ENCODE peak calls at places on chromosomes 11 and 22, in seven cellular contexts. One of them, this sample, is unnamed.
A peak's percentile ranks its signal among the peaks of the same experiment; 100 is the strongest.

GRCh38 chr11:78647266-78647915 is 72.7 kb upstream of the NARS2 start:
- DNase-seq in transverse colon: no peak
- DNase-seq in activated B cell treated with CpG ODN at 0.5 μM for 24 hours: no peak
- DNase-seq in HFF-Myc: no peak
- DNase-seq in heart right ventricle: no peak
- DNase-seq in GM10248: no peak
- DNase-seq in fibroblast of lung: no peak
- DNase-seq in this sample: no peak

GRCh38 chr22:48939441-48940265 is 888.0 kb downstream of the BRD1 start:
- DNase-seq in transverse colon: peak; percentile 2
- DNase-seq in activated B cell treated with CpG ODN at 0.5 μM for 24 hours: no peak
- DNase-seq in HFF-Myc: no peak
- DNase-seq in heart right ventricle: no peak
- DNase-seq in GM10248: no peak
- DNase-seq in fibroblast of lung: no peak
- DNase-seq in this sample: no peak

GRCh38 chr22:39699631-39700348 is 129.2 kb downstream of the CACNA1I start:
- DNase-seq in transverse colon: no peak
- DNase-seq in activated B cell treated with CpG ODN at 0.5 μM for 24 hours: no peak
- DNase-seq in HFF-Myc: no peak
- DNase-seq in heart right ventricle: no peak
- DNase-seq in GM10248: no peak
- DNase-seq in fibroblast of lung: no peak
- DNase-seq in this sample: no peak

GRCh38 chr11:82680252-82680651 is 53.4 kb downstream of the FAM181B start:
- DNase-seq in transverse colon: peak; percentile 67
- DNase-seq in activated B cell treated with CpG ODN at 0.5 μM for 24 hours: no peak
- DNase-seq in HFF-Myc: no peak
- DNase-seq in heart right ventricle: no peak
- DNase-seq in GM10248: no peak
- DNase-seq in fibroblast of lung: no peak
- DNase-seq in this sample: no peak

GRCh38 chr11:82792822-82793569 is 59.3 kb upstream of the FAM181B start:
- DNase-seq in transverse colon: no peak
- DNase-seq in activated B cell treated with CpG ODN at 0.5 μM for 24 hours: no peak
- DNase-seq in HFF-Myc: no peak
- DNase-seq in heart right ventricle: no peak
- DNase-seq in GM10248: no peak
- DNase-seq in fibroblast of lung: no peak
- DNase-seq in this sample: no peak

GRCh38 chr11:83975984-83976383 is 689.8 kb upstream of the CCDC90B start:
- DNase-seq in transverse colon: no peak
- DNase-seq in activated B cell treated with CpG ODN at 0.5 μM for 24 hours: no peak
- DNase-seq in HFF-Myc: no peak
- DNase-seq in heart right ventricle: no peak
- DNase-seq in GM10248: no peak
- DNase-seq in fibroblast of lung: peak; percentile 36
- DNase-seq in this sample: no peak

GRCh38 chr22:37675930-37676571 is 615 bp downstream of the LGALS1 start:
- DNase-seq in transverse colon: peak; percentile 50
- DNase-seq in activated B cell treated with CpG ODN at 0.5 μM for 24 hours: no peak
- DNase-seq in HFF-Myc: no peak
- DNase-seq in heart right ventricle: peak; percentile 70
- DNase-seq in GM10248: peak; percentile 39
- DNase-seq in fibroblast of lung: peak; percentile 25
- DNase-seq in this sample: no peak

GRCh38 chr11:120228794-120229384 is 11.1 kb upstream of the POU2F3 start:
- DNase-seq in transverse colon: no peak
- DNase-seq in activated B cell treated with CpG ODN at 0.5 μM for 24 hours: no peak
- DNase-seq in HFF-Myc: no peak
- DNase-seq in heart right ventricle: no peak
- DNase-seq in GM10248: no peak
- DNase-seq in fibroblast of lung: no peak
- DNase-seq in this sample: no peak

GRCh38 chr11:11387906-11388305 is 34.9 kb upstream of the CSNK2A3 start:
- DNase-seq in transverse colon: no peak
- DNase-seq in activated B cell treated with CpG ODN at 0.5 μM for 24 hours: no peak
- DNase-seq in HFF-Myc: no peak
- DNase-seq in heart right ventricle: no peak
- DNase-seq in GM10248: no peak
- DNase-seq in fibroblast of lung: no peak
- DNase-seq in this sample: no peak

GRCh38 chr11:65446446-65447277 is 24.1 kb downstream of the NEAT1 start:
- DNase-seq in transverse colon: no peak
- DNase-seq in activated B cell treated with CpG ODN at 0.5 μM for 24 hours: no peak
- DNase-seq in HFF-Myc: no peak
- DNase-seq in heart right ventricle: no peak
- DNase-seq in GM10248: no peak
- DNase-seq in fibroblast of lung: peak; percentile 48
- DNase-seq in this sample: no peak

GRCh38 chr11:75330279-75330678 is 21.2 kb downstream of the ARRB1 start:
- DNase-seq in transverse colon: peak; percentile 76
- DNase-seq in activated B cell treated with CpG ODN at 0.5 μM for 24 hours: no peak
- DNase-seq in HFF-Myc: no peak
- DNase-seq in heart right ventricle: no peak
- DNase-seq in GM10248: no peak
- DNase-seq in fibroblast of lung: no peak
- DNase-seq in this sample: no peak

GRCh38 chr11:78039391-78039918 is 16.4 kb upstream of the KCTD14 start:
- DNase-seq in transverse colon: no peak
- DNase-seq in activated B cell treated with CpG ODN at 0.5 μM for 24 hours: no peak
- DNase-seq in HFF-Myc: no peak
- DNase-seq in heart right ventricle: no peak
- DNase-seq in GM10248: no peak
- DNase-seq in fibroblast of lung: no peak
- DNase-seq in this sample: no peak

GRCh38 chr22:46007003-46007847 is 30.3 kb upstream of the WNT7B start:
- DNase-seq in transverse colon: peak; percentile 45
- DNase-seq in activated B cell treated with CpG ODN at 0.5 μM for 24 hours: no peak
- DNase-seq in HFF-Myc: no peak
- DNase-seq in heart right ventricle: peak; percentile 68
- DNase-seq in GM10248: no peak
- DNase-seq in fibroblast of lung: peak; percentile 88
- DNase-seq in this sample: peak; percentile 53

GRCh38 chr11:44633641-44634040 is 68.2 kb downstream of the CD82 start:
- DNase-seq in transverse colon: no peak
- DNase-seq in activated B cell treated with CpG ODN at 0.5 μM for 24 hours: no peak
- DNase-seq in HFF-Myc: no peak
- DNase-seq in heart right ventricle: no peak
- DNase-seq in GM10248: peak; percentile 27
- DNase-seq in fibroblast of lung: no peak
- DNase-seq in this sample: no peak

GRCh38 chr11:123301696-123302400 is 106.8 kb upstream of the CLMP start:
- DNase-seq in transverse colon: peak; percentile 63
- DNase-seq in activated B cell treated with CpG ODN at 0.5 μM for 24 hours: peak; percentile 65
- DNase-seq in HFF-Myc: no peak
- DNase-seq in heart right ventricle: peak; percentile 39
- DNase-seq in GM10248: peak; percentile 89
- DNase-seq in fibroblast of lung: peak; percentile 34
- DNase-seq in this sample: no peak

GRCh38 chr11:22510010-22510409 is 115.6 kb downstream of the FANCF start:
- DNase-seq in transverse colon: no peak
- DNase-seq in activated B cell treated with CpG ODN at 0.5 μM for 24 hours: no peak
- DNase-seq in HFF-Myc: no peak
- DNase-seq in heart right ventricle: no peak
- DNase-seq in GM10248: no peak
- DNase-seq in fibroblast of lung: no peak
- DNase-seq in this sample: no peak

GRCh38 chr11:129968611-129969419 is 33.8 kb downstream of the PRDM10 start:
- DNase-seq in transverse colon: no peak
- DNase-seq in activated B cell treated with CpG ODN at 0.5 μM for 24 hours: no peak
- DNase-seq in HFF-Myc: no peak
- DNase-seq in heart right ventricle: no peak
- DNase-seq in GM10248: no peak
- DNase-seq in fibroblast of lung: no peak
- DNase-seq in this sample: no peak

DNA sequence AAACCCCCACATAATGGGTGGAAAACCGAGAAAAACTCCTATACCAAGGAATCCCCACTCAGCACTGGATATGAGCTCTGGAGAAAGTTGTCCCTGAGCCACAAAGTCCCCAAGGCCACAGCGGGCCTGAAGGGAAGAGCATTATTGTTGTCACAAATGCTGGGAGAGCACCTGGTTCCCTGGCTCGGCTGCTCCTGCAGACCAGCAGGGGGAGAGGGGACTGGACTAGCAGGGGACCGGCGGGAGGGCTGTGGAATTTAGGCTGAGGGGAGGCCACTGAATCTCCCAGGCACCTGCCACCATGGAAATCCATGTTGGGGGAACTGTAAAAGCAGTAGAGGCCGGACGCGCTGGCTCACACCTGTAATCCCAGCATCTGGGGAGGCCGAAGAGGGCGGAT is 7.0 kb downstream of the PC start:
- DNase-seq in transverse colon: no peak
- DNase-seq in activated B cell treated with CpG ODN at 0.5 μM for 24 hours: no peak
- DNase-seq in HFF-Myc: no peak
- DNase-seq in heart right ventricle: no peak
- DNase-seq in GM10248: no peak
- DNase-seq in fibroblast of lung: no peak
- DNase-seq in this sample: no peak
- TF ChIP-seq CTCF in transverse colon: no peak
- TF ChIP-seq CTCF in activated B cell treated with CpG ODN at 0.5 μM for 24 hours: no peak
- TF ChIP-seq CTCF in HFF-Myc: no peak
- TF ChIP-seq CTCF in heart right ventricle: no peak
- TF ChIP-seq CTCF in GM10248: no peak
- TF ChIP-seq CTCF in fibroblast of lung: no peak
- TF ChIP-seq CTCF in this sample: no peak

GRCh38 chr11:35377262-35377661 is 42.1 kb downstream of the SLC1A2 start:
- DNase-seq in transverse colon: no peak
- DNase-seq in activated B cell treated with CpG ODN at 0.5 μM for 24 hours: no peak
- DNase-seq in HFF-Myc: no peak
- DNase-seq in heart right ventricle: no peak
- DNase-seq in GM10248: no peak
- DNase-seq in fibroblast of lung: no peak
- DNase-seq in this sample: no peak

GRCh38 chr11:35375332-35376125 is 43.8 kb downstream of the SLC1A2 start:
- DNase-seq in transverse colon: no peak
- DNase-seq in activated B cell treated with CpG ODN at 0.5 μM for 24 hours: no peak
- DNase-seq in HFF-Myc: no peak
- DNase-seq in heart right ventricle: no peak
- DNase-seq in GM10248: no peak
- DNase-seq in fibroblast of lung: no peak
- DNase-seq in this sample: no peak

GRCh38 chr11:35372565-35373283 is 46.6 kb downstream of the SLC1A2 start:
- DNase-seq in transverse colon: no peak
- DNase-seq in activated B cell treated with CpG ODN at 0.5 μM for 24 hours: no peak
- DNase-seq in HFF-Myc: no peak
- DNase-seq in heart right ventricle: no peak
- DNase-seq in GM10248: no peak
- DNase-seq in fibroblast of lung: no peak
- DNase-seq in this sample: no peak

GRCh38 chr11:35376613-35377012 is 42.7 kb downstream of the SLC1A2 start:
- DNase-seq in transverse colon: no peak
- DNase-seq in activated B cell treated with CpG ODN at 0.5 μM for 24 hours: no peak
- DNase-seq in HFF-Myc: peak; percentile 93
- DNase-seq in heart right ventricle: no peak
- DNase-seq in GM10248: no peak
- DNase-seq in fibroblast of lung: peak; percentile 36
- DNase-seq in this sample: no peak

GRCh38 chr11:35373284-35373933 is 45.9 kb downstream of the SLC1A2 start:
- DNase-seq in transverse colon: peak; percentile 30
- DNase-seq in activated B cell treated with CpG ODN at 0.5 μM for 24 hours: no peak
- DNase-seq in HFF-Myc: no peak
- DNase-seq in heart right ventricle: no peak
- DNase-seq in GM10248: no peak
- DNase-seq in fibroblast of lung: no peak
- DNase-seq in this sample: no peak
- TF ChIP-seq CTCF in transverse colon: no peak
- TF ChIP-seq CTCF in activated B cell treated with CpG ODN at 0.5 μM for 24 hours: no peak
- TF ChIP-seq CTCF in HFF-Myc: no peak
- TF ChIP-seq CTCF in heart right ventricle: no peak
- TF ChIP-seq CTCF in GM10248: no peak
- TF ChIP-seq CTCF in fibroblast of lung: no peak
- TF ChIP-seq CTCF in this sample: no peak

DNA sequence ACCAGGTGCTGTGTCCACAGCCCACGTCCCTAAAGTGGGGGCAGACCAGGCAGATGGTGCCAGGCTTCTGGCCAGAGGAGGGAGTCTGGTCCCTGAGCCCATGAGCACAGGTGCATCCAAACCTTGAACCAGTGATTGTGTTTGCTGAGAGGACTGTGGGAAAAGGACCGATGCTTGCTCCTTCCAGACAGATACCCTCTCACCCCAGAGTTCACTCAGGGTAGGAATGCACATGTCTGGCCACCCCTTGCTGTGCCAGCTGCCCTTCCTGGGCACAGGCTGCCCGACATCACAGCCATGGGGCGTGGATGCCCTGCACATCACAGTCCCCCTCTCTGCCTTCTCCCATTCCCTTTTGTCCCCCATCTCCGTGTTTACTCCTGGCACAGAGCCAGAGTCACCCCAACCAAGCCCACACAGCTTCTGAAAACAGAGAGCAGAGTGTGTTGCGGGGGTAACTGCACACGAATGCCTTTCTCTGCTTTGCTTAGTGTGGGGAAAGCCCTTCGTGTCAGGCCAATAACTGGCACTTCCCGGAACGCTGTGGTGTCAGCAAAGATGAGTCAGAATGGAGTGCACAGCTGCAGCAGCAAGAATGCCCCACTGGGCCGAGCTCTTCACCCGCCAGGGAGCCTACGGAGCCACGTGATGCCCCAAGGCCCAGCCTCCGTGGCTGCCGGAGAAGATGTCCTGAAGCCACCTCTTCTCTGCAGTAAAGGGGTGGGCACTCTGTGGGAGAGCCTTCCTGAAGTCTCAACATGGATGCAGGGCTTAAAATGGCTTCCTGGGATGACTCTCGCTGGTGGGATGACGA is 7.6 kb downstream of the CARS1 start:
- DNase-seq in transverse colon: peak; percentile 80
- DNase-seq in activated B cell treated with CpG ODN at 0.5 μM for 24 hours: peak; percentile 60
- DNase-seq in HFF-Myc: peak; percentile 87
- DNase-seq in heart right ventricle: peak; percentile 43
- DNase-seq in GM10248: peak; percentile 86
- DNase-seq in fibroblast of lung: peak; percentile 97
- DNase-seq in this sample: peak; percentile 70
- TF ChIP-seq CTCF in transverse colon: no peak
- TF ChIP-seq CTCF in activated B cell treated with CpG ODN at 0.5 μM for 24 hours: no peak
- TF ChIP-seq CTCF in HFF-Myc: peak; percentile 29
- TF ChIP-seq CTCF in heart right ventricle: no peak
- TF ChIP-seq CTCF in GM10248: peak; percentile 8
- TF ChIP-seq CTCF in fibroblast of lung: no peak
- TF ChIP-seq CTCF in this sample: no peak

DNA sequence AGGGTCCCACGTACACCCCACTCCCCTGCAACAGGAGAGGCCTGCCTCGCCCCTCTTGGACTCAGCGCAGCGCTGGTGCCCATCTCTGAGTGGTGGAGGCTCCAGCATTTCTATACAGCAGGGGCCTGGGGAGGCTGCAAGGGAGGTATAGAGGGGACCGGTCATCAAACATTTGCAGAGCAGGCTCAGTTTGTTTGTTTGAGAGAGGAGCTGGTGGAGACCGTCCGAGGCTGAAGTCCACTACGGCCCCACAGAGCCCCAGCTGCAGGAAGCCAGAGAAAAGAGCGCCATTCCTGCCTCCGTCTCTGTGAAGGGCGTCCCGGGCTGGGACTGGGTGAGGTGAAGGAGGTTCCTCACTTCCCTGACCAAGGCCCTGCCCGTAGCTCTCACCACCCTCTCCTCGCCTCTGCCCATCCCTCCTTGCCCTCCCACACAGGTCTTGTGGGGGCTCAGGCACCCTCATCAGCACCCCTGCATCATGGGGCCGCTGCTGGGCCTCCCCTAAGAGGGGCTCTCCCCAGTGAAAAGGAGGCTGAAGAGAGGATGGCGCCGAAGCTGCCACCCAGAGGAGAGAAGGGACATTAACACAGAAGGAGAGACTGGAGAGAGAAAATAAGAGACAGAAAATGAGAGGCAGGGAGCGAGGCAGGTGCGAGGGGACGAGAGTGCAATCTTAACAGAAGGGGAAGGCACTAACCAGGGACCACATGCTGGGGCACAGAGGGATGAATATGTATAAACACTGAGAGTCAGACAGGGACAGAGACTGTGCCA is 24.6 kb downstream of the RPUSD4 start:
- DNase-seq in transverse colon: no peak
- DNase-seq in activated B cell treated with CpG ODN at 0.5 μM for 24 hours: no peak
- DNase-seq in HFF-Myc: no peak
- DNase-seq in heart right ventricle: no peak
- DNase-seq in GM10248: no peak
- DNase-seq in fibroblast of lung: no peak
- DNase-seq in this sample: no peak
- TF ChIP-seq CTCF in transverse colon: no peak
- TF ChIP-seq CTCF in activated B cell treated with CpG ODN at 0.5 μM for 24 hours: no peak
- TF ChIP-seq CTCF in HFF-Myc: no peak
- TF ChIP-seq CTCF in heart right ventricle: no peak
- TF ChIP-seq CTCF in GM10248: no peak
- TF ChIP-seq CTCF in fibroblast of lung: peak; percentile 9
- TF ChIP-seq CTCF in this sample: no peak

This sample was measured in omental fat pad.